ENCODE peak calls at places on chromosomes 3 and 15, in six cellular contexts. Z is CD8-positive, alpha-beta T cell; Q is CD4-positive, CD25-positive, alpha-beta regulatory T cell; R is left lung; T is heart left ventricle; B is testis. S is an unnamed sample. For H3K27me3, the result is how much of the 10 kb centered on the place peaks cover.

GRCh38 chr15:89656116-89656815 is 999 bp upstream of the KIF7 start:
- DNase-seq in B (no peak), T (no peak), R (no peak), Q (no peak), Z (no peak), S (no peak)

GRCh38 chr3:126659915-126660886 is 5.3 kb upstream of the TXNRD3 start:
- DNase-seq in T (no peak), B (no peak), R (no peak), Q (no peak), Z (no peak), S (no peak)

GRCh38 chr15:92715753-92716152 is 60.2 kb upstream of the FAM174B start:
- DNase-seq in Q (no peak), Z (no peak), R (no peak), T (no peak), B (peak), S (peak)

GRCh38 chr15:29222129-29222853 is 47.3 kb downstream of the NSMCE3 start:
- DNase-seq in Z (no peak), R (no peak), Q (no peak), T (no peak), B (no peak), S (no peak)

GRCh38 chr3:38988955-38989354 is 62.8 kb downstream of the SCN11A start:
- DNase-seq in T (no peak), B (no peak), Q (no peak), R (no peak), Z (no peak), S (no peak)

GRCh38 chr3:129892486-129892856 is 1.0 kb downstream of the TMCC1 start:
- DNase-seq in Z (no peak), R (no peak), B (peak), Q (peak), T (no peak), S (no peak)

GRCh38 chr3:24853685-24854341 is 359.2 kb upstream of the THRB start:
- DNase-seq in T (no peak), R (no peak), B (no peak), Q (no peak), Z (no peak), S (no peak)

GRCh38 chr15:81792646-81793045 is 253.2 kb downstream of the MEX3B start:
- DNase-seq in T (no peak), Q (no peak), R (no peak), Z (no peak), B (no peak), S (no peak)

GRCh38 chr3:161049683-161050248 is 55.4 kb downstream of the B3GALNT1 start:
- DNase-seq in B (no peak), R (no peak), Q (no peak), T (no peak), Z (no peak), S (no peak)

GRCh38 chr15:26115229-26115943 is 252.3 kb upstream of the ATP10A start:
- DNase-seq in T (no peak), Z (no peak), R (no peak), B (no peak), Q (no peak), S (no peak)

GRCh38 chr3:182118081-182118480 is 406.4 kb downstream of the SOX2 start:
- DNase-seq in Q (no peak), R (no peak), Z (no peak), B (no peak), T (no peak), S (no peak)

GRCh38 chr15:72785452-72786243 is 2.1 kb upstream of the ADPGK start:
- DNase-seq in B (peak), R (no peak), Z (peak), Q (no peak), T (no peak), S (no peak)

GRCh38 chr3:3141939-3142338 is 15.2 kb downstream of the TRNT1 start:
- DNase-seq in T (no peak), Z (no peak), Q (no peak), B (no peak), R (no peak), S (no peak)

GRCh38 chr3:138694287-138695007 is 85.9 kb downstream of the FAIM start:
- DNase-seq in R (no peak), Q (no peak), Z (no peak), T (no peak), B (no peak), S (no peak)

GRCh38 chr3:99484871-99485270 is 153.5 kb upstream of the COL8A1 start:
- DNase-seq in R (no peak), Z (no peak), T (no peak), Q (no peak), B (no peak), S (no peak)

GRCh38 chr3:46811615-46812236 is 51.5 kb downstream of the MYL3 start:
- DNase-seq in Q (no peak), T (no peak), R (peak), Z (no peak), B (no peak), S (no peak)

GRCh38 chr3:38190481-38190881 is 25.1 kb downstream of the OXSR1 start:
- DNase-seq in T (no peak), Z (no peak), Q (no peak), R (no peak), B (no peak), S (no peak)

GRCh38 chr15:29103825-29104565 is 165.6 kb downstream of the NSMCE3 start:
- DNase-seq in Z (peak), R (peak), Q (peak), T (peak), B (peak), S (peak)

GRCh38 chr3:139338405-139338804 is 5.4 kb upstream of the MRPS22 start:
- DNase-seq in T (no peak), R (no peak), B (no peak), Q (no peak), Z (no peak), S (no peak)

GRCh38 chr3:139654637-139655365 is 23.0 kb downstream of the NMNAT3 start:
- DNase-seq in R (no peak), T (no peak), B (no peak), Z (no peak), Q (no peak), S (no peak)

GRCh38 chr15:62428259-62428658 is 263.2 kb upstream of the C2CD4B start:
- DNase-seq in Z (no peak), Q (no peak), R (no peak), B (no peak), T (no peak), S (no peak)

GRCh38 chr15:40775740-40776536 is 6.2 kb downstream of the C15orf62 start:
- DNase-seq in B (no peak), R (no peak), Q (no peak), T (no peak), Z (no peak), S (no peak)

DNA sequence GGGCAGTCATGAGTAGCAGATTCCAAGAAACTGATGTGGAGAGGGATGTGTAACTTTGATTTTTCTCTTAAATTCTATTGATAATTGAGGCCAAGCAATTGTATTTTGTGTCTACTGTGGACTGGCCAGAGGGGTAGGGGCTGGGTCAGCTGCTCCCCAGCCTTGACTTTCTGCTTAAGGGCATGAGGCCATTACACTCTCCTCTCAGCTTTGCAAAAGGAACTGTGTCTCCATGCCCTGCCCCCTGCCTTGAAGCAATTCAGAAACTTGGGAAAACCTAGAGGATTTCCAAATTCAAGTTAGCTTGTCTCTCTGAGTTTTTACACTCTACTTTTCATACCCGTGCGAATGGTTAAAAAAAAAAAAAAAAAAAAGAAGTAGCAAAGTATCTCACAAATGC is 38.6 kb downstream of the ONECUT1 start:
- DNase-seq in B (no peak), R (no peak), T (no peak), Z (no peak), Q (no peak), S (no peak)
- H3K27me3 ChIP-seq in B (under half), R (under half), T (under half), Z (under half), Q (under half), S (under half)

GRCh38 chr15:98826658-98827057 is 178.3 kb downstream of the IGF1R start:
- DNase-seq in Q (no peak), Z (no peak), B (no peak), R (no peak), T (no peak), S (no peak)
- H3K27me3 ChIP-seq in Q (under half), Z (under half), B (under half), R (under half), T (under half), S (under half)

GRCh38 chr15:66112388-66112787 is 141.2 kb downstream of the MEGF11 start:
- DNase-seq in Q (no peak), R (no peak), T (no peak), Z (no peak), B (no peak), S (no peak)
- H3K27me3 ChIP-seq in Q (under half), R (under half), T (under half), Z (under half), B (under half), S (under half)

DNA sequence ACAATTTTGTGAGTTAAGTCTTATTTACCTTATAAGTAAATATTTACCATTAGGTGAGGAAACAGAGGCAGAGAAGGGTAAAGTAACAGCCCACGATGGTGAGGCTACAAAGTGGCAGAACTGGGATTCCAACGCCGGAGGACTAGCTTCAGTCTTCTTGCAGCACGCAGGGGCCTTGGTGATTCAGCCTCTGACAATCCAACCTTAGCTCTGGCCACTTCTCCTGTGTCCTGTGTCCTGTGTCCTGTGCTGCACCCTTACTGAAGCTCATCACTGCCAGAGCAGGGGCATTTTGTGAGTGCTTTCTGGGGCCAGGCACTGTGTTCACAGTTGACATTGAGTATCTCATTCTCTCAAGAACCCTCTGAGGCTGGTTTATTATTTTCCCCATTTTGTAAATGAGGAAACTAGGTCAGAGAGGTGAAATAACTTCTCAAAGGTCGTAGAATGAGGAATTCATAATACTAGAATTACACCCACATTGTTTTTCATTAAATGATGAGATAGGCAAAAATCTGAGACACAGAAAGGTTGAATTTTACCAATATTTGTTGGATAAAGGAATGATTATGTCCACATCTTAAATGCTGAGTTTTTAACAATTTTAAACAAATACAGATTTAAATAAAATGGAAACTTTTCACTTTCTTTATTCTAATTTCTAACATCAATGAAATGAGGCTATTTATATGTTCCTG is 215.9 kb downstream of the BBX start:
- DNase-seq in Z (no peak), Q (no peak), T (no peak), B (no peak), R (no peak), S (no peak)
- H3K27me3 ChIP-seq in Z (under half), Q (under half), T (under half), B (under half), R (under half), S (under half)

GRCh38 chr3:141050913-141051632 is at the start of gene SPSB4:
- DNase-seq in T (peak), Q (no peak), B (peak), R (no peak), Z (no peak), S (peak)
- H3K27me3 ChIP-seq in T (under half), Q (under half), B (under half), R (under half), Z (under half), S (under half)

DNA sequence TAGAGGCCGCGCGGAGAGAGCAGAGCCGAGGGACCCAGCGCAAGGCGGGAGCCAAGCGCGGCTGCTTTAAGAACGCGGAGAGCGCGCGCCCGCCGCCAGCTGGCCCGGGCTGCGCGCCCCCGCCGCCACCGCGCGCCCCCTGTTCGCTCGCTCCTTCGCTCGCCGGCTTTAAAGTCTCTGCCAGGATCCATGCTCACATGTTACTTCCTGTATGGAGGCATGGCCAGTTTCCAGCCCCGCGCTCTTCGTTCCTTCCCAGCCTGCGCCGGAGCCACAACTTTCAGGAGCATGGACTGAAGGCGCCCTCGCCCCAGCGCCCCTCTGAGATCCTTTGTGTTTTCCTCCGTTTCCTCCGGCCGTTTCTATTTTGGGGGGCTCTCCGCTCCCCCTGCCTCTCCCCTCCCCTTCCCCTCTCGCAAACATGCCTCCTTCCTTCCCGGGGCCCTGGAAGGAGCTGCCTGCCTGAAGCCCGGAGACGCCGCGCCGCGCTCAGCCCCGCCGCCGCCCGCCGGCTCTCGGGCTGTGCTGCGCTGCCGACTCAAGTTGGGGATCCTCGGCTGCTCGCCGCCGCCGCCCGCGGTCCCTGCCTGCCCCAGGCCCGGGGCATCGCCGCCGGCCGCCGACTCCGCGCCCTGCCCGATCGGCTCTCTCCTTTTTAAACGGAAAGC is at the start of gene PTPRG:
- DNase-seq in R (peak), Z (no peak), T (peak), B (peak), Q (no peak), S (peak)
- H3K27me3 ChIP-seq in R (under half), Z (under half), T (under half), B (under half), Q (under half), S (under half)

GRCh38 chr3:177640319-177640997 is 443.2 kb upstream of the TBL1XR1 start:
- DNase-seq in Z (no peak), T (no peak), B (no peak), Q (no peak), R (no peak), S (no peak)
- H3K27me3 ChIP-seq in Z (under half), T (under half), B (under half), Q (under half), R (under half), S (under half)

DNA sequence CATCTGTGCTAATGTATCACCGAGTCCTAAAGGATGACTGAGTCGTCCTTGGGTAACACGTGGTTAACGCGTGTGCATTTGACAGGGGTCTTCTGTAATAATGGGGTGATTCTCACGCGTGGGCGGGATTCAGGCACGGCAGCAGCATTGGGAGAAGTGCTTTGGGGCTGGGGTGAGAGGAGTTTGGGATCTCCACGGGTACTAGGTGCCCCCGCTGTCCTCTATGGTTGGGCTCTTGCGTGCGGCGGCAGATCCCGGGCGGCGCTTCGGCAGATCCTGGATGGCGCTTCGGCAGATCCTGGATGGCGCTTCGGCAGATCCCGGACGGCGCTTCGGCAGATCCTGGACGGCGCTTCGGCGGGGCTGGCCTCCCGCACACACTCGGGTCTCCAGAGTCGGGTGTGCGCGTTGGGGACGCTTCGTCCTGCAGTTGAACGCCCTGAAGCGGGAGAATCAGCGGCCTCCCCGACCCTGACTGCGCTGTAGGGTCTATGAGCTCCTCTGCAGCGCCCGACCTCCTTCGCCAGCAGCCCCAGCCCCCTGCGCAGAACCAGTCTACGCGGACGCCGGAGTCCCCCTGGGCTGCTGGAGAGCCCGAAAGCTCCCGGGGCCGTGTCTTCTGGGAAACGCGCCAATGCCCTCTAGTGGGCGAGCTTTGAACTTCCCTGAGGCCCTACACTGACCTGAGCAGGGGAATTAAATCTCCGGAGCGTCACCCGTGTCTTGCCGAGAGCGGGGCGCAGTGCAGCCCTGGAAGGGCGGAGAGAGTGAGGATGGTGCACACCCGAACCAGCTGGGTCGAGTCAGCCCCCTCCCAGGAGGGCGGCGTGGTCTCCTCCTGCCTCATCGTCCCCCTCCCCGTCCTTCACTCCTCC is 48.1 kb upstream of the EPHB3 start:
- DNase-seq in R (peak), Z (peak), Q (peak), T (peak), B (peak), S (peak)
- H3K27me3 ChIP-seq in R (under half), Z (under half), Q (under half), T (under half), B (under half), S (under half)

GRCh38 chr15:100108346-100108745 is 233.4 kb downstream of the ADAMTS17 start:
- DNase-seq in R (no peak), T (peak), Q (no peak), B (no peak), Z (no peak), S (no peak)

GRCh38 chr15:100109486-100110035 is 232.2 kb downstream of the ADAMTS17 start:
- DNase-seq in R (no peak), Z (no peak), B (no peak), Q (no peak), T (peak), S (no peak)

GRCh38 chr15:100107151-100107550 is 234.6 kb downstream of the ADAMTS17 start:
- DNase-seq in T (peak), Z (no peak), Q (no peak), R (no peak), B (no peak), S (no peak)

GRCh38 chr15:100107606-100108225 is 234.1 kb downstream of the ADAMTS17 start:
- DNase-seq in Q (no peak), Z (no peak), R (no peak), T (peak), B (no peak), S (no peak)

GRCh38 chr15:100108846-100109245 is 232.9 kb downstream of the ADAMTS17 start:
- DNase-seq in T (peak), B (no peak), R (no peak), Z (no peak), Q (no peak), S (no peak)
- H3K27me3 ChIP-seq in T (under half), B (under half), R (under half), Z (under half), Q (under half), S (under half)

DNA sequence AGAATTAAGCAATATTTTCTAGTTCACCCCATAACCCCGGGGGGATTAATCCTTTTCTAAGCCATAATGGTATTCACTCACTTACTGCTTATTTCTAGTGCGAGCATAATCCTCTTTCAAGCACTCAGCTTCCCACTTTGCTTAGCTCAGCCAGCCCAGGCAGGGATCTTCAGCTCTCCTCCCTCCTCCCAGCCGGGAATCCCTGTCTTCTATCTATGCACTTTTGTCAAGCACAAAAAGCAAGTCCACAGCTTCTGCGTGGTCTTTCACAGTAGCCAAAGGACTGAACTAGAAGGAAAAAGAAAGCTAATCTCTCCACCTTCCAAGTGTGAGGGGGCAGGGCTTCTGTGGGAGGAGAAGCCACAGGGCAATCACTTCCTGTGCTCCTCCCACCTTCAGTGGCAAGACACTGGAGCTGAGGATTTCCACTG is 62.8 kb downstream of the PEX5L start:
- DNase-seq in T (no peak), R (no peak), Z (no peak), Q (no peak), B (peak), S (peak)
- H3K27me3 ChIP-seq in T (under half), R (under half), Z (under half), Q (under half), B (under half), S (under half)